ENCODE peak calls at places on chromosomes 11 and 22, in nine cellular contexts. P is A549, Y is testis, D is body of pancreas, U is stomach, V is uterus, G is heart left ventricle, Z is esophagus squamous epithelium, K is K562. L is an unnamed sample.

GRCh38 chr11:15123849-15124248 is 9.1 kb downstream of the INSC start:
- DNase-seq in P (no peak), Y (no peak), D (no peak), U (no peak), V (no peak), G (no peak), Z (no peak), K (no peak), L (no peak)

GRCh38 chr11:2237457-2238238 is 32.7 kb downstream of the ASCL2 start:
- DNase-seq in P (no peak), Y (no peak), D (no peak), U (no peak), V (no peak), G (no peak), Z (no peak), K (peak; percentile 3), L (no peak)

GRCh38 chr22:33864723-33865130 is 55.5 kb downstream of the LARGE1 start:
- DNase-seq in P (no peak), Y (peak; percentile 25), D (no peak), U (no peak), V (peak; percentile 40), G (peak; percentile 72), Z (no peak), K (no peak), L (peak; percentile 21)

GRCh38 chr11:94132152-94132558 is 3.5 kb downstream of the PANX1 start:
- DNase-seq in P (no peak), Y (no peak), D (no peak), U (no peak), V (peak; percentile 34), G (peak; percentile 67), Z (no peak), K (no peak), L (peak; percentile 20)

GRCh38 chr22:20964090-20964798 is 2.8 kb upstream of the AIFM3 start:
- DNase-seq in P (no peak), Y (no peak), D (no peak), U (no peak), V (no peak), G (peak; percentile 18), Z (no peak), K (no peak), L (no peak)

GRCh38 chr11:125192194-125192593 is 27.6 kb downstream of the PKNOX2 start:
- DNase-seq in P (no peak), Y (no peak), D (peak; percentile 29), U (peak; percentile 32), V (no peak), G (no peak), Z (no peak), K (no peak), L (no peak)

GRCh38 chr22:47210112-47210657 is 447.7 kb downstream of the TBC1D22A start:
- DNase-seq in P (no peak), Y (peak; percentile 8), D (no peak), U (peak; percentile 11), V (no peak), G (no peak), Z (no peak), K (no peak), L (no peak)

GRCh38 chr11:2074266-2074825 is 64.8 kb downstream of the IGF2 start:
- DNase-seq in P (no peak), Y (no peak), D (no peak), U (peak; percentile 23), V (no peak), G (no peak), Z (no peak), K (peak; percentile 56), L (no peak)

GRCh38 chr11:108197351-108197750 is 25.1 kb downstream of the NPAT start:
- DNase-seq in P (no peak), Y (no peak), D (no peak), U (no peak), V (no peak), G (no peak), Z (no peak), K (no peak), L (no peak)

GRCh38 chr11:3074912-3075589 is 17.8 kb upstream of the CARS1 start:
- DNase-seq in P (no peak), Y (no peak), D (peak; percentile 96), U (no peak), V (no peak), G (no peak), Z (no peak), K (no peak), L (peak; percentile 48)

GRCh38 chr22:38982008-38982927 is at the start of gene APOBEC3B:
- DNase-seq in P (peak; percentile 91), Y (peak; percentile 94), D (no peak), U (peak; percentile 87), V (peak; percentile 88), G (peak; percentile 90), Z (peak; percentile 54), K (peak; percentile 89), L (peak; percentile 92)
- TF ChIP-seq POLR2A in P (no peak), Y (no peak), D (peak; percentile 83), U (no peak), V (no peak), G (no peak), Z (no peak), K (peak; percentile 68), L (peak; percentile 53)

DNA sequence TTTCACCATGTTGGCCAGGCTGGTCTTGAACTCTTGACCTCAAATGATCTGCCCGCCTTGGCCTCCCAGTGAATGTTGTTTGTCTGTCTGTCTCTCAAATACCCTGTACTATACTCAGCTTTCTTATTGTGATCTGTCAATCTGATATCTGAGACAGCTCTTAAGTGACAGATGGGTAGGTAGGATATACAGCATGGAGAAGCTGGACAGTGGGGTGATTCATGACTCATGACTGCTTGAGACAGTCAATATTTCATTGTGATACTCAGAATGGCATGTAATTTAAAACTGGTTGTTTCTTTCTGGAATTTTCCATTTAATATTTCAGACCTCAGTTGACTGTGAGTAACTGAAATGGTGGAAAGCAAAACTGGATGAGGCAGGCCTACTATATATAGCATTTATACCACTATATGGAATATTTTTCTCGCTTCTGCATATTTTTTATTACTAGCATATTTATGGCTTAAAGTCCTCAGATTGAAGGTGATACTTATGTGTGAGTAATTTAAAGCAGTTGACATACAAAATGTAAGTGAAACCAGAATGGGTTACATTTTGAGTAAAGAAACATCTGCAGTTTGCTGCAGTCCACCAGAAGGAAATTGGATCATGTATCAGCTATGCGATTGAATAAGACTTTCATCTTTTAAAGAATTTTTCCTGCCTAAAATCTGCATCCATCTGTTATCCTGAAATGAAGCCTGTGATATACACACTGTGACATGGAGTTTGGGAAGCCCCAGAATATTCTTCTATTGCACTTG is 22.3 kb downstream of the ARHGAP42 start:
- DNase-seq in P (no peak), Y (no peak), D (no peak), U (no peak), V (no peak), G (no peak), Z (no peak), K (peak; percentile 63), L (no peak)
- TF ChIP-seq POLR2A in P (no peak), Y (no peak), D (no peak), U (no peak), V (no peak), G (no peak), Z (no peak), K (no peak), L (no peak)

GRCh38 chr11:8586184-8586583 is 7.8 kb downstream of the STK33 start:
- DNase-seq in P (no peak), Y (no peak), D (no peak), U (no peak), V (no peak), G (no peak), Z (no peak), K (no peak), L (no peak)
- TF ChIP-seq POLR2A in P (no peak), Y (no peak), D (no peak), U (no peak), V (no peak), G (no peak), Z (no peak), K (no peak), L (no peak)

DNA sequence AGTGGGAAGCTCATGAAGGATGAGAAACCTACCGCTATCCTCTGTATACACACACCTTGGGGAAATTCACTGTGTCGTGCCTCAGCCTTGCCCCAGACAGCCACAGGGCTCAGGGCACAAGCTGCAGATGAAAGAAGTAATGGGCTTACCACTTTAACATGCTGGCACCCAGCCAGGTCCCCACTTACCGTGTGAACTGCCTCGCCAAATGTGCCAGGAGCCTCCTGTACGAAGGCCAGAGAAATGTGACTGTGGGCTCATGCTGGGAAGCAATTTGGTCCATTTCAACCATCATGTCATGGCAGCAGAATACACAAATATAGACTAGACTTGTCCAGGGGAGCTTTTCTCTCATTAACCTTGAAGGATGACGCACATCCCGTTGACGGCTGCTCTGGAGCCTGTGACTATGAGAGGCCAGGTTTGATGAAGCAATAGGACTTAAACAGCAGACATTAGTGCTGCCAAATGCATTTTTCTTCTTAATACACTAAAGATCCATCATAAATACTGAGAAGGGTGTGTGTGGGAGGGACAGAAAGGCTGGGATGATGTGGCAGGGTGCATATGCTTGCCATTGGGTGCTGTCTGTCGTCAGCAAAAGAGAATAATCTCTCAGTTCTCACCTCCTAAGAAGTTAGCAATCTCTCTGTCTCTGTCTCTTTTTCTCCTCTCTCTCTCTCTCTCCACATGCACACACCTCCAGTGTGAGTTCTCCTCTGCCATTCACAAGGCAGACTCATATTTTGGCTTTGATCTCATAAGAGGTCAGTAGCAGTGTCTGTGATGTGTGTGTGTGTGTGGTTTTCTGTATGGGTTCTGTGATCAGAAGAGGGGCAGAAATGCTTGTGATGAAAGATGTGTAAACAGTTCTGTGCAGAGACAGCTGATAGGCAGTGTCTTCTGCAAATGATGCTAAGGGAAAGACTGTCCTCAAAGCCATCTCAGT is 142.4 kb downstream of the KIRREL3 start:
- DNase-seq in P (peak; percentile 26), Y (no peak), D (peak; percentile 19), U (no peak), V (no peak), G (no peak), Z (no peak), K (no peak), L (no peak)
- TF ChIP-seq POLR2A in P (no peak), Y (no peak), D (no peak), U (no peak), V (no peak), G (no peak), Z (no peak), K (no peak), L (no peak)

L was measured in transverse colon.